ENCODE peak calls at places on chromosomes 4 and X, in six cellular contexts. One of them, this sample, is unnamed. For H3K4me1 and H3K27me3, the result is how much of the 10 kb centered on the place peaks cover.

GRCh38 chr4:6986067-6986780 is 56.9 kb upstream of the TADA2B start:
- DNase-seq in breast epithelium: no peak
- DNase-seq in uterus: no peak
- DNase-seq in GM23248: peak
- DNase-seq in heart right ventricle: peak
- DNase-seq in right lobe of liver: peak
- DNase-seq in this sample: no peak

GRCh38 chr4:105140684-105141490 is 5.8 kb upstream of the TET2 start:
- DNase-seq in breast epithelium: no peak
- DNase-seq in uterus: no peak
- DNase-seq in GM23248: peak
- DNase-seq in heart right ventricle: no peak
- DNase-seq in right lobe of liver: no peak
- DNase-seq in this sample: peak

GRCh38 chr4:180148737-180149136 is 2094.5 kb upstream of the TENM3 start:
- DNase-seq in breast epithelium: no peak
- DNase-seq in uterus: no peak
- DNase-seq in GM23248: no peak
- DNase-seq in heart right ventricle: no peak
- DNase-seq in right lobe of liver: no peak
- DNase-seq in this sample: no peak

GRCh38 chrX:102808336-102808735 is 87.8 kb downstream of the GPRASP3 start:
- DNase-seq in breast epithelium: no peak
- DNase-seq in uterus: no peak
- DNase-seq in GM23248: peak
- DNase-seq in heart right ventricle: no peak
- DNase-seq in right lobe of liver: no peak
- DNase-seq in this sample: no peak

GRCh38 chr4:53489279-53489889 is 101.9 kb downstream of the LNX1 start:
- DNase-seq in breast epithelium: no peak
- DNase-seq in uterus: no peak
- DNase-seq in GM23248: peak
- DNase-seq in heart right ventricle: no peak
- DNase-seq in right lobe of liver: no peak
- DNase-seq in this sample: no peak

GRCh38 chrX:78314561-78314960 is 12.8 kb downstream of the CYSLTR1 start:
- DNase-seq in breast epithelium: no peak
- DNase-seq in uterus: no peak
- DNase-seq in GM23248: no peak
- DNase-seq in heart right ventricle: no peak
- DNase-seq in right lobe of liver: no peak
- DNase-seq in this sample: no peak

GRCh38 chr4:182918044-182918607 is 940 bp upstream of the DCTD start:
- DNase-seq in breast epithelium: no peak
- DNase-seq in uterus: no peak
- DNase-seq in GM23248: peak
- DNase-seq in heart right ventricle: no peak
- DNase-seq in right lobe of liver: no peak
- DNase-seq in this sample: no peak

GRCh38 chr4:48490012-48490679 is at the start of gene ZAR1:
- DNase-seq in breast epithelium: no peak
- DNase-seq in uterus: no peak
- DNase-seq in GM23248: peak
- DNase-seq in heart right ventricle: peak
- DNase-seq in right lobe of liver: no peak
- DNase-seq in this sample: no peak

GRCh38 chrX:108420481-108420880 is 17.7 kb downstream of the COL4A6 start:
- DNase-seq in breast epithelium: no peak
- DNase-seq in uterus: no peak
- DNase-seq in GM23248: no peak
- DNase-seq in heart right ventricle: no peak
- DNase-seq in right lobe of liver: no peak
- DNase-seq in this sample: no peak

GRCh38 chr4:86972997-86973396 is 38.2 kb downstream of the AFF1 start:
- DNase-seq in breast epithelium: peak
- DNase-seq in uterus: no peak
- DNase-seq in GM23248: no peak
- DNase-seq in heart right ventricle: peak
- DNase-seq in right lobe of liver: peak
- DNase-seq in this sample: no peak

GRCh38 chr4:79823148-79823763 is 249.8 kb downstream of the ANTXR2 start:
- DNase-seq in breast epithelium: no peak
- DNase-seq in uterus: peak
- DNase-seq in GM23248: peak
- DNase-seq in heart right ventricle: no peak
- DNase-seq in right lobe of liver: no peak
- DNase-seq in this sample: no peak

GRCh38 chr4:67437974-67438713 is 107.2 kb downstream of the CENPC start:
- DNase-seq in breast epithelium: no peak
- DNase-seq in uterus: no peak
- DNase-seq in GM23248: peak
- DNase-seq in heart right ventricle: no peak
- DNase-seq in right lobe of liver: no peak
- DNase-seq in this sample: peak

GRCh38 chrX:103688949-103689348 is 2.5 kb upstream of the MORF4L2 start:
- DNase-seq in breast epithelium: no peak
- DNase-seq in uterus: no peak
- DNase-seq in GM23248: peak
- DNase-seq in heart right ventricle: no peak
- DNase-seq in right lobe of liver: no peak
- DNase-seq in this sample: no peak

GRCh38 chr4:155769092-155769491 is 10.3 kb downstream of the GUCY1B1 start:
- DNase-seq in breast epithelium: no peak
- DNase-seq in uterus: no peak
- DNase-seq in GM23248: no peak
- DNase-seq in heart right ventricle: no peak
- DNase-seq in right lobe of liver: no peak
- DNase-seq in this sample: no peak

GRCh38 chrX:20266810-20267598 is at the start of gene RPS6KA3:
- DNase-seq in breast epithelium: peak
- DNase-seq in uterus: peak
- DNase-seq in GM23248: peak
- DNase-seq in heart right ventricle: peak
- DNase-seq in right lobe of liver: peak
- DNase-seq in this sample: peak

GRCh38 chr4:26192921-26193894 is 127.6 kb upstream of the RBPJ start:
- DNase-seq in breast epithelium: no peak
- DNase-seq in uterus: peak
- DNase-seq in GM23248: peak
- DNase-seq in heart right ventricle: no peak
- DNase-seq in right lobe of liver: no peak
- DNase-seq in this sample: no peak

GRCh38 chr4:36222702-36223101 is 21.6 kb downstream of the ARAP2 start:
- DNase-seq in breast epithelium: no peak
- DNase-seq in uterus: no peak
- DNase-seq in GM23248: no peak
- DNase-seq in heart right ventricle: no peak
- DNase-seq in right lobe of liver: no peak
- DNase-seq in this sample: no peak

GRCh38 chr4:23171971-23172370 is 479.2 kb downstream of the GBA3 start:
- DNase-seq in breast epithelium: no peak
- DNase-seq in uterus: no peak
- DNase-seq in GM23248: peak
- DNase-seq in heart right ventricle: no peak
- DNase-seq in right lobe of liver: no peak
- DNase-seq in this sample: no peak

GRCh38 chrX:39577976-39578962 is 519.5 kb downstream of the BCOR start:
- DNase-seq in breast epithelium: no peak
- DNase-seq in uterus: peak
- DNase-seq in GM23248: peak
- DNase-seq in heart right ventricle: peak
- DNase-seq in right lobe of liver: no peak
- DNase-seq in this sample: no peak

GRCh38 chr4:131764730-131765129 is 1384.4 kb upstream of the PCDH10 start:
- DNase-seq in breast epithelium: no peak
- DNase-seq in uterus: no peak
- DNase-seq in GM23248: no peak
- DNase-seq in heart right ventricle: no peak
- DNase-seq in right lobe of liver: no peak
- DNase-seq in this sample: no peak

GRCh38 chr4:6153874-6154273 is 46.5 kb downstream of the JAKMIP1 start:
- DNase-seq in breast epithelium: no peak
- DNase-seq in uterus: no peak
- DNase-seq in GM23248: no peak
- DNase-seq in heart right ventricle: no peak
- DNase-seq in right lobe of liver: no peak
- DNase-seq in this sample: no peak

GRCh38 chrX:38561951-38562719 is 793 bp downstream of the TSPAN7 start:
- DNase-seq in breast epithelium: no peak
- DNase-seq in uterus: peak
- DNase-seq in GM23248: peak
- DNase-seq in heart right ventricle: peak
- DNase-seq in right lobe of liver: peak
- DNase-seq in this sample: peak

GRCh38 chrX:94560930-94561329 is 886.9 kb downstream of the FAM133A start:
- DNase-seq in breast epithelium: no peak
- DNase-seq in uterus: no peak
- DNase-seq in GM23248: no peak
- DNase-seq in heart right ventricle: no peak
- DNase-seq in right lobe of liver: no peak
- DNase-seq in this sample: no peak

DNA sequence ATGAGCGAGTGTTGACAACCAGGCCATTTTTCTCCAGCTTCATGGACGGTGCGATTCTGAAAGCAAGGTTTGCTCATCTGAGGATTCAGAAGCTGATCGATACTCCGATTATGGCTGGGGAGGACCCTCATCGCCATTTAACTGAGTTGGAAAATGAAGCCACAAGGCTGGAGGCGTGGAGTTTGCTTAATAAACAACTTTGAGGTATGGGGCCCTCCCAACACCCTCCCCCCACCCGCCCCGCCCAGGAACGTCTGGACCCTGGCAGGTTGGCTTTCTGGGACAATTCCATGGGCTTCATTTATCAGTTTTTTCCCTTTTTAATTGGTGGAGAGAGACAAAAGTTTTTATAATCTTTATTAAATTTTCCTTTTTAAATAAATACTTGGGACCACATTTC is 52.5 kb downstream of the C4orf51 start:
- DNase-seq in breast epithelium: no peak
- DNase-seq in uterus: no peak
- DNase-seq in GM23248: peak
- DNase-seq in heart right ventricle: no peak
- DNase-seq in right lobe of liver: no peak
- DNase-seq in this sample: no peak
- H3K4me1 ChIP-seq in breast epithelium: under half
- H3K4me1 ChIP-seq in uterus: under half
- H3K4me1 ChIP-seq in GM23248: under half
- H3K4me1 ChIP-seq in heart right ventricle: half or more
- H3K4me1 ChIP-seq in right lobe of liver: under half
- H3K4me1 ChIP-seq in this sample: under half

GRCh38 chrX:15664487-15665444 is at the start of gene CLTRN:
- DNase-seq in breast epithelium: no peak
- DNase-seq in uterus: no peak
- DNase-seq in GM23248: no peak
- DNase-seq in heart right ventricle: no peak
- DNase-seq in right lobe of liver: no peak
- DNase-seq in this sample: no peak
- H3K27me3 ChIP-seq in breast epithelium: under half
- H3K27me3 ChIP-seq in uterus: under half
- H3K27me3 ChIP-seq in GM23248: under half
- H3K27me3 ChIP-seq in heart right ventricle: under half
- H3K27me3 ChIP-seq in right lobe of liver: under half
- H3K27me3 ChIP-seq in this sample: under half

DNA sequence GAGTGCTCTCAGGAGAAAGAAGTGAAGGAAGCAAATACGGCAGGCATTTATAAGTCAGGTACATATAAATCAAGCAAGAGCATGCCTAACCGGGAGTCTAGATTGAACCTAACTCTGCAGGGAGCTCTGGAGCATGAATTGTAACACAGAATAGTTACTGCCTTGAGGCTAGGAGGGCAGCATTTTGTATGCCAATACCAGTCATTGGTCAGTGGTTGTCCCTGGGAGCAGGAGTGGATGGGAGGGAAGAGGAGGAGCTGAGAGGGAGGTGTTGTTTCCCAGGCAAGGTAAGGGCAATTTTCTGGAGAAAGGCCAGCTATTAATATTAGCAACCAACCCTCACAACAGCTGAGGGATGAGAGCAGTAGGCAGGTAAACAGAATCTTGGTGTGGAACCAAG is 224.7 kb upstream of the DCAF8L1 start:
- DNase-seq in breast epithelium: no peak
- DNase-seq in uterus: no peak
- DNase-seq in GM23248: no peak
- DNase-seq in heart right ventricle: no peak
- DNase-seq in right lobe of liver: no peak
- DNase-seq in this sample: peak
- H3K4me1 ChIP-seq in breast epithelium: under half
- H3K4me1 ChIP-seq in uterus: under half
- H3K4me1 ChIP-seq in GM23248: under half
- H3K4me1 ChIP-seq in heart right ventricle: under half
- H3K4me1 ChIP-seq in right lobe of liver: under half
- H3K4me1 ChIP-seq in this sample: under half

DNA sequence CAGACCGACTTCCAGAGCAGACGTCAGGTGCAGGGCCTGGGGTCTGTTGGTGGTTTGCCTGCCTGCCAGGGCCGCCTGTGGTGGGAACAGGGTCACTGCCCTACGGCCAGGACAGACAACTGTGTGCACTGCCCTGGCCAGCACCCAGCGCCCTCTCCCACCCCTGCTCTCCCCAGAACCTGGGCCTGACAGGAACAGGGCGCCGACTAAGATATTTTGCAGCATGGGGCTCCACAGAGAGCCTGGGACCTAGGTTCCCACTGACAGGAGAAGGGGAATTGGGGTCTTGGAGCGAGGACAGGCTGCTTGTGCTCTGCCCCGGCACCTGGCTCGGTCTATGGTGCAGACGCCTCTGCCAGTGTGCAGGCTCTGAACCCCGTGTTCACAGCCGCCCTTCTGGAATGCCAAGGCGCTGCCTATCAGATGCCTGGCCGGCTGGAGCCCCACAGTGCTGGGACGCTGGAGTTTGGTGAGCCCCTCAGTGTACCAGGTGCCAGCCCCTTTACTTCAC is 113.5 kb upstream of the LRPAP1 start:
- DNase-seq in breast epithelium: no peak
- DNase-seq in uterus: no peak
- DNase-seq in GM23248: no peak
- DNase-seq in heart right ventricle: no peak
- DNase-seq in right lobe of liver: no peak
- DNase-seq in this sample: no peak
- H3K27me3 ChIP-seq in breast epithelium: under half
- H3K27me3 ChIP-seq in uterus: under half
- H3K27me3 ChIP-seq in GM23248: under half
- H3K27me3 ChIP-seq in heart right ventricle: half or more
- H3K27me3 ChIP-seq in right lobe of liver: under half
- H3K27me3 ChIP-seq in this sample: under half

DNA sequence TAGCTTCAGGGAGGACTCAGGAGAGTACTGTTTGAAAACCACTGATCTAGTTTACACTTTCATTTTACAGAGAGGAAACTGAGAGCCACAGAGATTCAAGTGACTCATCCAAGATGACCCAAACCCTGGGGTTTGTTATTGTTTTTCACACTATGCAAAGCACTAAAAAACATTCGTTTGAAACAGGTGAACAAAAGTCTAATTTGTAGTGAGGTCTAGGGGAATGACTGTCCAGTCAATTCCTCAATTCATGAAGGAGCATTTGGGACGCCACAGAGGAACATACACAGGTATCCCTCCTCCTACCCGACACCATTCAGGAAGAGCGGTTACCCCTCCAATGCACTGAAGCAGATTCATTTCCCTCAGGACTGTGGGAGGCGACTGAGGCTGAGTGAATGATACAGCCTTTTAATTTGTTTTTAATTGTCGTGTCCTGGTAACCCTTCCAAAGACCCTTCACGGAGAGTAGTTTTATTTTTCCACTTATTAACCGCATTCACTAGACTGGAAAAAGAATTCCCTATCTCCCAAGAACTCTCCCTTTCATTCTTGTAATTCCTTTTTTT is 30.3 kb downstream of the TLR10 start:
- DNase-seq in breast epithelium: no peak
- DNase-seq in uterus: no peak
- DNase-seq in GM23248: peak
- DNase-seq in heart right ventricle: no peak
- DNase-seq in right lobe of liver: no peak
- DNase-seq in this sample: no peak
- H3K4me1 ChIP-seq in breast epithelium: under half
- H3K4me1 ChIP-seq in uterus: under half
- H3K4me1 ChIP-seq in GM23248: under half
- H3K4me1 ChIP-seq in heart right ventricle: under half
- H3K4me1 ChIP-seq in right lobe of liver: under half
- H3K4me1 ChIP-seq in this sample: under half